ENCODE peak calls at places on chromosome 11, in four cellular contexts. One of them, this sample, is unnamed.

GRCh38 chr11:92246637-92247036 is 22.0 kb downstream of the FAT3 start:
- DNase-seq in Calu3: no peak
- DNase-seq in tibial artery: no peak
- DNase-seq in cardiac muscle cell: no peak
- DNase-seq in this sample: peak

GRCh38 chr11:123822022-123822421 is 15.9 kb upstream of the OR6M1 start:
- DNase-seq in Calu3: peak
- DNase-seq in tibial artery: no peak
- DNase-seq in cardiac muscle cell: no peak
- DNase-seq in this sample: no peak

GRCh38 chr11:92979176-92979575 is 9.7 kb downstream of the MTNR1B start:
- DNase-seq in Calu3: no peak
- DNase-seq in tibial artery: no peak
- DNase-seq in cardiac muscle cell: no peak
- DNase-seq in this sample: peak

GRCh38 chr11:133790995-133791394 is 54.3 kb downstream of the SPATA19 start:
- DNase-seq in Calu3: no peak
- DNase-seq in tibial artery: no peak
- DNase-seq in cardiac muscle cell: no peak
- DNase-seq in this sample: no peak

GRCh38 chr11:110345756-110346155 is 49.3 kb upstream of the RDX start:
- DNase-seq in Calu3: no peak
- DNase-seq in tibial artery: no peak
- DNase-seq in cardiac muscle cell: no peak
- DNase-seq in this sample: peak

GRCh38 chr11:34721646-34722045 is 100.8 kb downstream of the EHF start:
- DNase-seq in Calu3: no peak
- DNase-seq in tibial artery: no peak
- DNase-seq in cardiac muscle cell: peak
- DNase-seq in this sample: peak

GRCh38 chr11:18798941-18799469 is 7.4 kb upstream of the PTPN5 start:
- DNase-seq in Calu3: no peak
- DNase-seq in tibial artery: no peak
- DNase-seq in cardiac muscle cell: peak
- DNase-seq in this sample: no peak

GRCh38 chr11:112841719-112842118 is 119.5 kb upstream of the NCAM1 start:
- DNase-seq in Calu3: no peak
- DNase-seq in tibial artery: no peak
- DNase-seq in cardiac muscle cell: no peak
- DNase-seq in this sample: no peak

GRCh38 chr11:130061017-130061416 is 8.7 kb upstream of the APLP2 start:
- DNase-seq in Calu3: no peak
- DNase-seq in tibial artery: no peak
- DNase-seq in cardiac muscle cell: no peak
- DNase-seq in this sample: no peak

GRCh38 chr11:72326151-72326842 is 82.3 kb upstream of the PHOX2A start:
- DNase-seq in Calu3: no peak
- DNase-seq in tibial artery: no peak
- DNase-seq in cardiac muscle cell: peak
- DNase-seq in this sample: peak

GRCh38 chr11:124791626-124792341 is 8.4 kb downstream of the MSANTD2 start:
- DNase-seq in Calu3: no peak
- DNase-seq in tibial artery: no peak
- DNase-seq in cardiac muscle cell: peak
- DNase-seq in this sample: peak

GRCh38 chr11:130999992-131000770 is 83.9 kb upstream of the SNX19 start:
- DNase-seq in Calu3: peak
- DNase-seq in tibial artery: no peak
- DNase-seq in cardiac muscle cell: peak
- DNase-seq in this sample: peak

GRCh38 chr11:83079820-83080219 is 8.1 kb upstream of the RAB30 start:
- DNase-seq in Calu3: no peak
- DNase-seq in tibial artery: no peak
- DNase-seq in cardiac muscle cell: no peak
- DNase-seq in this sample: no peak

GRCh38 chr11:18379201-18379600 is 15.2 kb upstream of the LDHA start:
- DNase-seq in Calu3: no peak
- DNase-seq in tibial artery: no peak
- DNase-seq in cardiac muscle cell: no peak
- DNase-seq in this sample: no peak

GRCh38 chr11:73152861-73153483 is 10.9 kb upstream of the FCHSD2 start:
- DNase-seq in Calu3: peak
- DNase-seq in tibial artery: no peak
- DNase-seq in cardiac muscle cell: no peak
- DNase-seq in this sample: no peak

GRCh38 chr11:34427171-34427805 is 11.4 kb upstream of the CAT start:
- DNase-seq in Calu3: no peak
- DNase-seq in tibial artery: no peak
- DNase-seq in cardiac muscle cell: peak
- DNase-seq in this sample: peak

GRCh38 chr11:119863811-119864601 is 135.0 kb upstream of the NECTIN1 start:
- DNase-seq in Calu3: no peak
- DNase-seq in tibial artery: no peak
- DNase-seq in cardiac muscle cell: no peak
- DNase-seq in this sample: no peak

GRCh38 chr11:92837595-92837994 is 131.9 kb upstream of the MTNR1B start:
- DNase-seq in Calu3: no peak
- DNase-seq in tibial artery: no peak
- DNase-seq in cardiac muscle cell: no peak
- DNase-seq in this sample: peak

GRCh38 chr11:120337896-120338840 is 2.0 kb downstream of the ARHGEF12 start:
- DNase-seq in Calu3: no peak
- DNase-seq in tibial artery: no peak
- DNase-seq in cardiac muscle cell: no peak
- DNase-seq in this sample: peak

GRCh38 chr11:75212463-75212862 is 28.1 kb upstream of the TPBGL start:
- DNase-seq in Calu3: no peak
- DNase-seq in tibial artery: no peak
- DNase-seq in cardiac muscle cell: no peak
- DNase-seq in this sample: no peak

GRCh38 chr11:100961633-100962032 is 168.0 kb downstream of the PGR start:
- DNase-seq in Calu3: no peak
- DNase-seq in tibial artery: no peak
- DNase-seq in cardiac muscle cell: no peak
- DNase-seq in this sample: peak

GRCh38 chr11:28984216-28984615 is 876.0 kb downstream of the METTL15 start:
- DNase-seq in Calu3: no peak
- DNase-seq in tibial artery: no peak
- DNase-seq in cardiac muscle cell: no peak
- DNase-seq in this sample: no peak

GRCh38 chr11:12200359-12201015 is 90.1 kb downstream of the MICAL2 start:
- DNase-seq in Calu3: no peak
- DNase-seq in tibial artery: peak
- DNase-seq in cardiac muscle cell: peak
- DNase-seq in this sample: peak

GRCh38 chr11:34640050-34640971 is 19.4 kb downstream of the EHF start:
- DNase-seq in Calu3: peak
- DNase-seq in tibial artery: no peak
- DNase-seq in cardiac muscle cell: no peak
- DNase-seq in this sample: peak

GRCh38 chr11:43410394-43410793 is 51.7 kb downstream of the TTC17 start:
- DNase-seq in Calu3: peak
- DNase-seq in tibial artery: no peak
- DNase-seq in cardiac muscle cell: no peak
- DNase-seq in this sample: no peak

GRCh38 chr11:47449541-47449940 is 605 bp upstream of the RAPSN start:
- DNase-seq in Calu3: no peak
- DNase-seq in tibial artery: no peak
- DNase-seq in cardiac muscle cell: no peak
- DNase-seq in this sample: no peak

GRCh38 chr11:69803604-69804218 is 15.5 kb downstream of the FGF3 start:
- DNase-seq in Calu3: no peak
- DNase-seq in tibial artery: no peak
- DNase-seq in cardiac muscle cell: no peak
- DNase-seq in this sample: no peak

GRCh38 chr11:45142241-45142885 is 4.1 kb upstream of the PRDM11 start:
- DNase-seq in Calu3: no peak
- DNase-seq in tibial artery: no peak
- DNase-seq in cardiac muscle cell: peak
- DNase-seq in this sample: peak

GRCh38 chr11:123314972-123315371 is 115.1 kb upstream of the GRAMD1B start:
- DNase-seq in Calu3: no peak
- DNase-seq in tibial artery: no peak
- DNase-seq in cardiac muscle cell: no peak
- DNase-seq in this sample: no peak

GRCh38 chr11:44497995-44498394 is 67.5 kb upstream of the CD82 start:
- DNase-seq in Calu3: no peak
- DNase-seq in tibial artery: no peak
- DNase-seq in cardiac muscle cell: no peak
- DNase-seq in this sample: no peak

DNA sequence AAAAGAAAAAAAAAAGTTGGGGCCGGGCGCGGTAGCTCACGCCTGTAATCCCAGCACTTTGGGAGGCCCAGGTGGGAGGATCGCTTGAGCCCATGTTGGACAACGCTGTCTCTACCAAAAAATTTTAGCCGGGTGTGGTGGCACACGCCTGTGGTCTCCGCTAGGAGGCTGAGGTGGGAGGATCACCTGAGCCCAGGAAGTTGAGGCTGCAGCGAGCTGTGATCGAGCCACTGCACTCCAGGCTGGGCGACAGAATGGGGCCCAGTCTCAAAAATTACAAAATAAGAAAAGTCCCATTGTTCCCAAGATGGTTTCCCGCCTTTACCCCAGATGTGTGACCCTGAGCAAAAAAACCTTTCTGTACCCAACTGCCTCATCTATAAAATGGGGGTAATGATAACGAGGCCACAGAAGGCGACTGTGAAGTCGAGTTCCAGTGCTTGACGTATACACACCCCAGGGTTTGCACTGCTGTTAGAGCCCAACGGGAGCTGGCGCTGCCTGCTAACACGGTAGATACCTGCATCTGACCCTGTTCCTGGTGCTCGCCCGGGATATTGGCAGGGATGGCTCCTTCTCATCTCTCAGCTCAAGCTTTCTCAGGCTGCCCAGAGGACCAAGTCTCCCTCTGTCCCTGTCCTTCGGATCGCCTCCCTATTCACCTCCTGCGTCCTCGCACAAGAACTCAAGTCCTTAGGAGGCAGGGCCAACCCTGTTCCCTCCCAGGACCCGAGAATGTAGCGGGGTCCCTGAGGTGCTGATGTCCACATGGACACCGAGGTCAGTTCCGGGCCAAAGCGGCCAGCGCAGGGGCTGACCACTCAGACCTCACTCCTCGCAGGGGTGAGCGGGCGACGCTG is 1.1 kb upstream of the RPLP2 start:
- DNase-seq in Calu3: no peak
- DNase-seq in tibial artery: no peak
- DNase-seq in cardiac muscle cell: no peak
- DNase-seq in this sample: no peak
- TF ChIP-seq CTCF in Calu3: peak
- TF ChIP-seq CTCF in tibial artery: no peak
- TF ChIP-seq CTCF in cardiac muscle cell: no peak
- TF ChIP-seq CTCF in this sample: no peak

DNA sequence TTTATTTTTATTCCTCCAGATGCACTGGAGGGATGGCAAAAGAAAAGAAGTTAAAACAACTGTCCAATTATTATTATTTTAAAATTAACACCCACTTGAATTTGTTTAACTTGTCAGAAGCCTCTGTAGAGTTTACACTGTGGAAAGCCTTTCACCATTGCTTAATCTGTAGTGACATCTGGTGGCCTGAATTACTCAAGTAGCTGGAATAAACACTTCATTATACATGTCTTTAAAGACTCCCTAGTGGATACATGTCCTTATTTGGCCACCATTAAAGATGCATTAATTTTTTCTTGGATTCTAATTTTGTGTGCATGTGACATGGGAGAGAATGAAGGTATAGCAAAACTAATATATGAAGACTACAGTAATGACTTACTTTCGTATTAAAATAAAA is 1496.5 kb downstream of the FAM181B start:
- DNase-seq in Calu3: no peak
- DNase-seq in tibial artery: no peak
- DNase-seq in cardiac muscle cell: peak
- DNase-seq in this sample: peak
- TF ChIP-seq CTCF in Calu3: no peak
- TF ChIP-seq CTCF in tibial artery: peak
- TF ChIP-seq CTCF in cardiac muscle cell: no peak
- TF ChIP-seq CTCF in this sample: peak

GRCh38 chr11:46277313-46277622 is 194 bp upstream of the CREB3L1 start:
- DNase-seq in Calu3: peak
- DNase-seq in tibial artery: peak
- DNase-seq in cardiac muscle cell: peak
- DNase-seq in this sample: no peak
- TF ChIP-seq CTCF in Calu3: no peak
- TF ChIP-seq CTCF in tibial artery: no peak
- TF ChIP-seq CTCF in cardiac muscle cell: no peak
- TF ChIP-seq CTCF in this sample: no peak

GRCh38 chr11:115477410-115477809 is 26.8 kb downstream of the CADM1 start:
- DNase-seq in Calu3: no peak
- DNase-seq in tibial artery: no peak
- DNase-seq in cardiac muscle cell: no peak
- DNase-seq in this sample: no peak
- TF ChIP-seq CTCF in Calu3: no peak
- TF ChIP-seq CTCF in tibial artery: no peak
- TF ChIP-seq CTCF in cardiac muscle cell: no peak
- TF ChIP-seq CTCF in this sample: no peak

GRCh38 chr11:95577716-95578460 is 211.7 kb downstream of the FAM76B start:
- DNase-seq in Calu3: no peak
- DNase-seq in tibial artery: no peak
- DNase-seq in cardiac muscle cell: peak
- DNase-seq in this sample: peak
- TF ChIP-seq CTCF in Calu3: no peak
- TF ChIP-seq CTCF in tibial artery: no peak
- TF ChIP-seq CTCF in cardiac muscle cell: no peak
- TF ChIP-seq CTCF in this sample: no peak

GRCh38 chr11:1953489-1954284 is 6.6 kb downstream of the MRPL23 start:
- DNase-seq in Calu3: no peak
- DNase-seq in tibial artery: no peak
- DNase-seq in cardiac muscle cell: peak
- DNase-seq in this sample: no peak
- TF ChIP-seq CTCF in Calu3: no peak
- TF ChIP-seq CTCF in tibial artery: peak
- TF ChIP-seq CTCF in cardiac muscle cell: no peak
- TF ChIP-seq CTCF in this sample: peak

GRCh38 chr11:66313321-66314185 is 3.3 kb downstream of the CD248 start:
- DNase-seq in Calu3: no peak
- DNase-seq in tibial artery: no peak
- DNase-seq in cardiac muscle cell: peak
- DNase-seq in this sample: no peak
- TF ChIP-seq CTCF in Calu3: no peak
- TF ChIP-seq CTCF in tibial artery: no peak
- TF ChIP-seq CTCF in cardiac muscle cell: peak
- TF ChIP-seq CTCF in this sample: no peak

GRCh38 chr11:68007498-68008380 is 2.4 kb upstream of the ALDH3B1 start:
- DNase-seq in Calu3: no peak
- DNase-seq in tibial artery: no peak
- DNase-seq in cardiac muscle cell: no peak
- DNase-seq in this sample: no peak

GRCh38 chr11:68008381-68009337 is 1.5 kb upstream of the ALDH3B1 start:
- DNase-seq in Calu3: peak
- DNase-seq in tibial artery: peak
- DNase-seq in cardiac muscle cell: no peak
- DNase-seq in this sample: peak

GRCh38 chr11:68010058-68011041 is at the start of gene ALDH3B1:
- DNase-seq in Calu3: peak
- DNase-seq in tibial artery: peak
- DNase-seq in cardiac muscle cell: peak
- DNase-seq in this sample: peak

GRCh38 chr11:68011046-68011943 is 1.2 kb downstream of the ALDH3B1 start:
- DNase-seq in Calu3: no peak
- DNase-seq in tibial artery: no peak
- DNase-seq in cardiac muscle cell: no peak
- DNase-seq in this sample: no peak

GRCh38 chr11:68009391-68010000 is 631 bp upstream of the ALDH3B1 start:
- DNase-seq in Calu3: no peak
- DNase-seq in tibial artery: no peak
- DNase-seq in cardiac muscle cell: peak
- DNase-seq in this sample: peak
- TF ChIP-seq CTCF in Calu3: peak
- TF ChIP-seq CTCF in tibial artery: no peak
- TF ChIP-seq CTCF in cardiac muscle cell: peak
- TF ChIP-seq CTCF in this sample: peak

This sample was measured in MCF 10A.